ENCODE peak calls at places on chromosomes 12 and 14, in five cellular contexts. W, M, O, H and U are unnamed samples.

GRCh38 chr12:8018666-8019581 is 13.6 kb upstream of the FOXJ2 start:
- DNase-seq in M (peak), H (no peak), W (peak), O (no peak), U (no peak)

GRCh38 chr12:75975692-75976091 is 55.9 kb downstream of the PHLDA1 start:
- DNase-seq in W (no peak), O (no peak), H (no peak), M (peak), U (no peak)

GRCh38 chr12:21065845-21066244 is 65.1 kb upstream of the SLCO1B1 start:
- DNase-seq in W (no peak), M (no peak), O (peak), H (no peak), U (peak)

GRCh38 chr12:53068811-53069585 is 10.2 kb downstream of the SPRYD3 start:
- DNase-seq in O (no peak), M (no peak), W (no peak), H (no peak), U (no peak)

GRCh38 chr14:30252800-30253425 is 306.0 kb upstream of the G2E3 start:
- DNase-seq in O (no peak), H (no peak), W (no peak), M (no peak), U (no peak)

GRCh38 chr14:84420236-84420635 is 1109.7 kb upstream of the FLRT2 start:
- DNase-seq in M (no peak), O (no peak), H (no peak), W (no peak), U (peak)

GRCh38 chr14:92578511-92578910 is 64.9 kb downstream of the RIN3 start:
- DNase-seq in H (no peak), W (no peak), O (no peak), M (no peak), U (no peak)

GRCh38 chr14:75426332-75427125 is 1.3 kb upstream of the JDP2 start:
- DNase-seq in O (no peak), W (no peak), H (peak), M (no peak), U (no peak)

GRCh38 chr12:124904306-124905098 is 9.9 kb downstream of the UBC start:
- DNase-seq in O (peak), W (no peak), M (no peak), H (no peak), U (no peak)

GRCh38 chr12:67540920-67541624 is 107.5 kb upstream of the DYRK2 start:
- DNase-seq in W (no peak), H (no peak), M (no peak), O (no peak), U (no peak)

GRCh38 chr14:59305231-59305630 is 116.8 kb downstream of the DAAM1 start:
- DNase-seq in H (no peak), W (no peak), O (no peak), M (no peak), U (no peak)

GRCh38 chr14:51014625-51015024 is 70.3 kb upstream of the PYGL start:
- DNase-seq in O (no peak), H (no peak), W (no peak), M (no peak), U (no peak)

GRCh38 chr12:54701940-54702592 is 53.9 kb upstream of the DCD start:
- DNase-seq in O (peak), M (peak), H (peak), W (peak), U (peak)

GRCh38 chr14:20327005-20327869 is 5.8 kb downstream of the CCNB1IP1 start:
- DNase-seq in W (peak), H (peak), M (peak), O (peak), U (peak)

GRCh38 chr14:77309122-77309521 is 11.6 kb downstream of the POMT2 start:
- DNase-seq in H (no peak), O (no peak), W (no peak), M (no peak), U (no peak)

GRCh38 chr14:28142400-28143015 is 624.1 kb upstream of the FOXG1 start:
- DNase-seq in M (no peak), O (no peak), H (no peak), W (peak), U (no peak)

GRCh38 chr14:76923422-76924362 is 97.5 kb downstream of the LRRC74A start:
- DNase-seq in H (no peak), M (no peak), O (no peak), W (no peak), U (no peak)

GRCh38 chr12:84741727-84742126 is 170.9 kb downstream of the SLC6A15 start:
- DNase-seq in O (no peak), W (no peak), M (no peak), H (no peak), U (no peak)

GRCh38 chr12:109277899-109278762 is 31.0 kb downstream of the FOXN4 start:
- DNase-seq in O (peak), H (no peak), M (no peak), W (no peak), U (peak)

GRCh38 chr12:1300460-1300859 is 293.9 kb downstream of the FBXL14 start:
- DNase-seq in W (no peak), M (no peak), O (no peak), H (no peak), U (no peak)

GRCh38 chr12:30622509-30622908 is 73.2 kb downstream of the IPO8 start:
- DNase-seq in M (no peak), W (no peak), O (no peak), H (peak), U (no peak)

GRCh38 chr12:4031703-4032291 is 158.6 kb upstream of the PARP11 start:
- DNase-seq in O (peak), W (no peak), M (no peak), H (no peak), U (no peak)

GRCh38 chr12:105775351-105775750 is 363.4 kb downstream of the NUAK1 start:
- DNase-seq in M (no peak), O (no peak), H (no peak), W (no peak), U (no peak)

GRCh38 chr14:101843665-101844064 is 82.2 kb downstream of the PPP2R5C start:
- DNase-seq in M (no peak), W (no peak), H (peak), O (no peak), U (no peak)

GRCh38 chr12:110262442-110263388 is 18.3 kb upstream of the ATP2A2 start:
- DNase-seq in W (no peak), H (no peak), M (no peak), O (no peak), U (no peak)

GRCh38 chr12:119661882-119662281 is 6.1 kb upstream of the PRKAB1 start:
- DNase-seq in W (no peak), O (no peak), M (no peak), H (no peak), U (no peak)

GRCh38 chr14:91872517-91873470 is 5.5 kb upstream of the TC2N start:
- DNase-seq in O (peak), H (no peak), W (no peak), M (no peak), U (peak)

GRCh38 chr12:2292560-2292959 is 239.8 kb downstream of the CACNA1C start:
- DNase-seq in W (no peak), M (no peak), H (no peak), O (no peak), U (no peak)

GRCh38 chr12:33438025-33438772 is 1.4 kb downstream of the SYT10 start:
- DNase-seq in O (no peak), W (no peak), M (no peak), H (no peak), U (no peak)

GRCh38 chr14:70906785-70907171 is 481 bp upstream of the PCNX1 start:
- DNase-seq in H (no peak), M (no peak), O (peak), W (no peak), U (no peak)

GRCh38 chr12:849192-849527 is 96.8 kb downstream of the WNK1 start:
- DNase-seq in O (no peak), M (no peak), W (no peak), H (no peak), U (no peak)

GRCh38 chr12:95738024-95738611 is 52.4 kb downstream of the NTN4 start:
- DNase-seq in H (no peak), M (no peak), O (no peak), W (no peak), U (peak)

GRCh38 chr14:60485057-60485599 is 735 bp downstream of the C14orf39 start:
- DNase-seq in O (no peak), H (no peak), W (no peak), M (no peak), U (no peak)

GRCh38 chr12:104720346-104721064 is 237.6 kb downstream of the SLC41A2 start:
- DNase-seq in W (no peak), H (peak), O (no peak), M (no peak), U (no peak)

GRCh38 chr12:106605254-106605653 is 22.4 kb downstream of the RFX4 start:
- DNase-seq in W (no peak), M (no peak), O (no peak), H (no peak), U (no peak)

GRCh38 chr12:6062427-6063378 is 61.8 kb downstream of the VWF start:
- DNase-seq in M (peak), O (peak), W (no peak), H (peak), U (no peak)

GRCh38 chr12:82966160-82966559 is 279.5 kb downstream of the TMTC2 start:
- DNase-seq in W (no peak), O (no peak), H (no peak), M (no peak), U (no peak)